ENCODE peak calls at places on chromosome 22, in eight cellular contexts. P is CD8-positive, alpha-beta memory T cell; T is cardiac muscle cell; G is Panc1; Q is right lobe of liver; L is astrocyte of the spinal cord; H is HCT116; I is AG10803. C is an unnamed sample.

GRCh38 chr22:45448431-45448830 is 34.9 kb downstream of the RIBC2 start:
- DNase-seq in Q (no peak), G (no peak), I (peak; percentile 84), H (no peak), T (no peak), P (no peak), L (no peak), C (no peak)

GRCh38 chr22:43507235-43507634 is 95.4 kb downstream of the MPPED1 start:
- DNase-seq in P (no peak), H (no peak), L (no peak), G (no peak), Q (no peak), I (no peak), T (no peak), C (no peak)

GRCh38 chr22:45446216-45446615 is 32.7 kb downstream of the RIBC2 start:
- DNase-seq in I (peak; percentile 63), P (no peak), T (no peak), G (no peak), L (no peak), Q (no peak), H (no peak), C (no peak)

GRCh38 chr22:22194931-22195264 is 49.7 kb upstream of the VPREB1 start:
- DNase-seq in Q (no peak), I (no peak), G (no peak), T (no peak), L (no peak), P (no peak), H (no peak), C (no peak)

GRCh38 chr22:48612077-48612995 is 1215.3 kb downstream of the BRD1 start:
- DNase-seq in G (no peak), P (no peak), Q (no peak), T (no peak), H (no peak), I (no peak), L (no peak), C (no peak)

GRCh38 chr22:32780726-32781310 is 20.7 kb upstream of the TIMP3 start:
- DNase-seq in Q (no peak), I (no peak), H (no peak), G (no peak), T (no peak), L (no peak), P (no peak), C (no peak)

GRCh38 chr22:24505337-24505736 is 10.2 kb downstream of the UPB1 start:
- DNase-seq in P (no peak), G (no peak), L (no peak), Q (peak; percentile 75), I (no peak), H (no peak), T (no peak), C (no peak)

GRCh38 chr22:46605117-46605516 is 15.1 kb upstream of the GRAMD4 start:
- DNase-seq in Q (no peak), P (no peak), G (no peak), T (no peak), H (no peak), I (no peak), L (no peak), C (no peak)

GRCh38 chr22:27835446-27835845 is 33.9 kb upstream of the MN1 start:
- DNase-seq in L (peak; percentile 25), I (peak; percentile 60), P (no peak), G (no peak), Q (no peak), T (no peak), H (no peak), C (no peak)

GRCh38 chr22:45164217-45165123 is 745 bp downstream of the NUP50 start:
- DNase-seq in I (no peak), G (no peak), P (peak; percentile 18), L (no peak), T (peak; percentile 74), H (no peak), Q (peak; percentile 55), C (peak; percentile 30)

GRCh38 chr22:32776800-32777199 is 24.7 kb upstream of the TIMP3 start:
- DNase-seq in L (no peak), Q (no peak), I (no peak), T (no peak), G (no peak), P (no peak), H (no peak), C (no peak)

GRCh38 chr22:45336971-45337431 is 27.3 kb downstream of the FAM118A start:
- DNase-seq in G (no peak), I (peak; percentile 38), L (peak; percentile 50), Q (peak; percentile 92), P (no peak), H (no peak), T (no peak), C (peak; percentile 100)

GRCh38 chr22:31977939-31978338 is 33.6 kb downstream of the YWHAH start:
- DNase-seq in I (no peak), G (no peak), L (no peak), P (no peak), Q (no peak), H (no peak), T (no peak), C (no peak)

GRCh38 chr22:49964493-49965290 is 4.1 kb downstream of the PIM3 start:
- DNase-seq in P (no peak), T (no peak), I (no peak), Q (peak; percentile 49), L (no peak), H (no peak), G (no peak), C (no peak)

DNA sequence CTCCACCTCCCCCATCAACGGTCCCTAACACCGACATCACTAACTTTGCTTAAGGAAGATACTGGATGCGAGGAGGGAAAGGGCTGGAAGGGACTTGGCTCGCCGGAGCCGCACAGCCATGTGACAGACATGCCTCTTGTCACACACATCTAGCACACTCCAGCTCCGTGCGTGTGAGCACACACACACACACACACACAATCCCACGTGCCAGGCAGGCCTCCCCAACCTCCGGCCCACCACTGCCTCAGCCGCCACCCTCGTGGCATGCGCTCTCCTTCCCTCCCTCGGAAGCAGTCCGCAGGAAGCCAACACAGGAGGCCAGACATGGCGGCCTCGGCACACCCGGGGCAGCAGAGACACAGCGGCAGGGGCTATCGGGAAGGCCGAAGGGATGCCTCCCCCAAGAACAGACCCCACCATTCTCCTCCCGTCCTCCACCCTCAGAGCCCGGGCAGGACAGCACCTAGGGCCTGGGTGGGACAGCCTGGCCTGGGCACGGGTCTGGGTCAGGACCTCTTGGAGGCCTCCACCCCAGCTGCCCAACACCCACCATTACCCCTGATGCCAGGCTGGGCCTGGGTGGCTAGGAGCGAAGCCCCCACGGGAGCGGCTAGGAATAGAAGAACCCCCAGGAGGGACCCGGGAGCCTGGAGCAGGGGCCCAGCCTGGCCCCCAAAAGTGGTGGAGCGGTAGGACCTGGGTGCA is 1.0 kb downstream of the MFNG start:
- DNase-seq in L (no peak), P (peak; percentile 66), H (no peak), T (no peak), I (no peak), Q (no peak), G (no peak), C (peak; percentile 76)
- H3K4me3 ChIP-seq in L (no peak overlapping the region), P (peak overlapping the region; percentile 95), H (no peak overlapping the region), T (no peak overlapping the region), I (no peak overlapping the region), Q (peak overlapping the region; percentile 35), G (no peak overlapping the region), C (peak overlapping the region; percentile 81)

GRCh38 chr22:25992331-25992730 is 176.9 kb upstream of the SEZ6L start:
- DNase-seq in I (no peak), Q (no peak), P (no peak), L (no peak), G (no peak), H (no peak), T (no peak), C (no peak)
- H3K4me3 ChIP-seq in I (no peak overlapping the region), Q (no peak overlapping the region), P (no peak overlapping the region), L (no peak overlapping the region), G (no peak overlapping the region), H (no peak overlapping the region), T (no peak overlapping the region), C (no peak overlapping the region)

DNA sequence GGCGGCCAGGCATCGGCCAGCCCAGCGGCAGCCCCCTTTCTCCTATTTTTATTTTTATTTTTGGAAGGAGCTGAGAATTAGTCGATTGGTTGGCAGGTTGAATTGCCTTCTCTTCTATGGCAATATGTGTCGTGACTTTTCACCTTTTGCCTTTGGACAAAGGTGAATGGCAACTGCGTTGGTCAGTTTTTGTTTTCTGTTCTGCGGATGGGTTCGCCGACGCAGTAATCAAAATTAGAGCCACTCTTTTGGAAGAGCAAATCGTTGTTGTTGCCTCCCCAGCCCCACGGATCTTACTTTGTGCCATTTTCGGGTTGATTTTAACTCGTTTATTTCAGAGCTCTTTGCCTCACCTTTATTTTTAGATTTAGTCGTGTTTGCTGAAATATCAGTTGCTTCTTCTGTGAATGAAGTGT is 1.5 kb downstream of the CECR2 start:
- DNase-seq in L (no peak), P (no peak), Q (peak; percentile 63), G (no peak), T (no peak), I (no peak), H (no peak), C (no peak)
- H3K4me3 ChIP-seq in L (peak overlapping the region; percentile 33), P (no peak overlapping the region), Q (peak overlapping the region; percentile 61), G (peak overlapping the region; percentile 37), T (peak overlapping the region; percentile 74), I (no peak overlapping the region), H (peak overlapping the region; percentile 59), C (no peak overlapping the region)

GRCh38 chr22:38727530-38728451 is 22.0 kb downstream of the GTPBP1 start:
- DNase-seq in L (no peak), H (no peak), G (no peak), I (no peak), P (no peak), T (no peak), Q (no peak), C (no peak)

GRCh38 chr22:38729946-38730345 is 24.2 kb downstream of the GTPBP1 start:
- DNase-seq in Q (no peak), T (no peak), H (no peak), I (no peak), G (no peak), L (no peak), P (no peak), C (no peak)

GRCh38 chr22:38730411-38730871 is 24.7 kb downstream of the GTPBP1 start:
- DNase-seq in H (no peak), P (no peak), G (no peak), I (no peak), Q (no peak), L (no peak), T (no peak), C (no peak)

GRCh38 chr22:38727123-38727522 is 21.4 kb downstream of the GTPBP1 start:
- DNase-seq in I (no peak), Q (no peak), P (no peak), L (no peak), T (no peak), H (no peak), G (no peak), C (no peak)

DNA sequence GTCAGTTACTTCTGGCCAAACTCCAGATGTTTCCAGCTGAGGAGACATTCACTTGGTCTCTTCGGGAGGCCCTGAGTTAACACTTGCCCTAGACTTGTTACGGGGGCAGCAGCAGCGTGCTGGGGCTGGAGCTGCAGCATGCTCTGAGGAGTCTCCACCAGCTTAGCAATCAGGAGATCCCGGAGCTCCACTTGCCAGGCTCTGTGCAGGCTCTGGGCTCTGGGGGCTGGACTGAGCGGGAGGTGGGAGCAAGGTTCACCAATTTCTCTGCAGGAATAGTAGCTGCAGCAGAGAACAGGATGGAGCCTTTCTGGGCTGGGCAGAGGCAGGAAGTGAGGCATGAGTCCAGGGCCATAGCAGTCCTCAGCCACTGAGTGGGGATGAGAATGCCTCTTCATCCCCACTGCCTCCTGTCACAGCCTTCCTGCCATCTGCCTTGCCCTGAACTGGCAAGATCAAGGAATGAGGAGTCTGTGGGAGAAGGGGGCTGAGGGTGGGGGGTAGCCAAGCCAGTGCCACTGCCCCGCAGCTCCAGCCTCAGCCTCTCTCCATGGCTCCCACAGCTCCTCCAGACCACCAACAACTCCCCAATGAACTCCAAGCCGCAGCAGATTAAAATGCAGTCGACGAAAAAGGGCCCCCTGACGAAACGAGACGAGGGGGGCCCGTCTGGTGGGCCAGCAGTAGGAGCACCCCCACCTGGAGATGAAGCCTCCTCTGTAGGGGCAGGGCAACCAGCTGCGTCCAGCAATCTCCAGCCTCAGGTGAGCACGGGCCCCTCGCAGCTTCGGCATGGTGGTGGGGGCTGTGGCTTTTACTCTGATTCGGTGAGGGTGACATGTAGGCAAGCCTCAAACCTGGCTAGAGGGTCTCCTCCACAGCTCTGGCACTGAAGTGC is 23.4 kb downstream of the GTPBP1 start:
- DNase-seq in P (no peak), T (no peak), H (no peak), L (no peak), Q (no peak), G (no peak), I (no peak), C (no peak)
- H3K4me3 ChIP-seq in P (no peak overlapping the region), T (no peak overlapping the region), H (no peak overlapping the region), L (no peak overlapping the region), Q (no peak overlapping the region), G (no peak overlapping the region), I (no peak overlapping the region), C (no peak overlapping the region)